ENCODE peak calls at places on chromosomes 5 and 9, in nine cellular contexts. V is NCI-H510A treated with DMSO at 0.1 percent for 48 hours; U is thoracic aorta; F is naive thymus-derived CD4-positive, alpha-beta T cell; G is adrenal gland; I is M059J; S is uterus; H is frontal cortex; D is NCI-H2029. C is an unnamed sample.

GRCh38 chr9:4861145-4861544 is 68.4 kb downstream of the RCL1 start:
- DNase-seq in V (no peak), U (no peak), F (no peak), G (no peak), I (no peak), S (no peak), H (no peak), D (no peak), C (no peak)

GRCh38 chr5:141805874-141806273 is 72.3 kb downstream of the PCDH1 start:
- DNase-seq in V (no peak), U (no peak), F (no peak), G (peak), I (no peak), S (no peak), H (no peak), D (no peak), C (no peak)

GRCh38 chr5:68661237-68661636 is 432.6 kb upstream of the SLC30A5 start:
- DNase-seq in V (no peak), U (no peak), F (no peak), G (no peak), I (peak), S (no peak), H (no peak), D (no peak), C (peak)

GRCh38 chr9:89662718-89663246 is 58.0 kb downstream of the GADD45G start:
- DNase-seq in V (no peak), U (no peak), F (no peak), G (no peak), I (no peak), S (no peak), H (no peak), D (no peak), C (no peak)

GRCh38 chr9:73269430-73270101 is 117.9 kb downstream of the ANXA1 start:
- DNase-seq in V (no peak), U (no peak), F (no peak), G (no peak), I (peak), S (no peak), H (no peak), D (peak), C (peak)

GRCh38 chr5:33363537-33363936 is 77.2 kb upstream of the TARS1 start:
- DNase-seq in V (no peak), U (no peak), F (no peak), G (no peak), I (no peak), S (peak), H (no peak), D (no peak), C (no peak)

GRCh38 chr5:164188733-164189148 is 683.3 kb downstream of the MAT2B start:
- DNase-seq in V (no peak), U (no peak), F (no peak), G (no peak), I (no peak), S (no peak), H (no peak), D (no peak), C (no peak)

GRCh38 chr5:174344335-174344734 is 298.8 kb downstream of the NSG2 start:
- DNase-seq in V (peak), U (no peak), F (no peak), G (no peak), I (no peak), S (no peak), H (no peak), D (no peak), C (no peak)

GRCh38 chr9:95003694-95004451 is 277.4 kb downstream of the AOPEP start:
- DNase-seq in V (peak), U (no peak), F (no peak), G (peak), I (peak), S (peak), H (no peak), D (no peak), C (peak)

GRCh38 chr9:84297162-84297821 is 43.3 kb downstream of the SLC28A3 start:
- DNase-seq in V (no peak), U (no peak), F (no peak), G (no peak), I (peak), S (no peak), H (no peak), D (no peak), C (no peak)

GRCh38 chr5:44860267-44860666 is 51.5 kb downstream of the MRPS30 start:
- DNase-seq in V (no peak), U (no peak), F (no peak), G (no peak), I (no peak), S (no peak), H (no peak), D (no peak), C (no peak)

GRCh38 chr5:158590936-158591863 is 508.5 kb downstream of the EBF1 start:
- DNase-seq in V (no peak), U (no peak), F (no peak), G (no peak), I (peak), S (peak), H (no peak), D (no peak), C (no peak)

GRCh38 chr5:142433526-142434321 is 108.9 kb upstream of the SPRY4 start:
- DNase-seq in V (no peak), U (no peak), F (no peak), G (no peak), I (peak), S (no peak), H (no peak), D (no peak), C (no peak)

GRCh38 chr9:93305497-93306020 is 121.6 kb downstream of the WNK2 start:
- DNase-seq in V (peak), U (peak), F (no peak), G (no peak), I (no peak), S (peak), H (peak), D (no peak), C (no peak)

GRCh38 chr9:128715436-128715750 is 8.5 kb downstream of the ZDHHC12 start:
- DNase-seq in V (no peak), U (no peak), F (no peak), G (no peak), I (no peak), S (no peak), H (no peak), D (no peak), C (no peak)

GRCh38 chr5:59826996-59827395 is 66.5 kb downstream of the PDE4D start:
- DNase-seq in V (no peak), U (no peak), F (no peak), G (no peak), I (no peak), S (no peak), H (no peak), D (no peak), C (no peak)

GRCh38 chr5:93611900-93612898 is 29.2 kb downstream of the NR2F1 start:
- DNase-seq in V (peak), U (no peak), F (no peak), G (peak), I (peak), S (no peak), H (peak), D (peak), C (no peak)

GRCh38 chr5:39518516-39518915 is 93.7 kb upstream of the DAB2 start:
- DNase-seq in V (no peak), U (no peak), F (no peak), G (no peak), I (peak), S (no peak), H (no peak), D (no peak), C (no peak)

C was measured in Jurkat, Clone E6-1.